ENCODE peak calls at places on chromosome 15, in seven cellular contexts. N is hepatocyte; B is psoas muscle; E is neuronal stem cell; K is CD4-positive, alpha-beta memory T cell; V is spleen; U is ovary. W is an unnamed sample.

GRCh38 chr15:63982381-63982854 is 63.9 kb downstream of the DAPK2 start:
- DNase-seq in N (no peak), E (no peak), K (no peak), U (no peak), V (peak; percentile 25), B (no peak), W (no peak)

GRCh38 chr15:71302861-71303410 is 187.7 kb downstream of the THSD4 start:
- DNase-seq in E (no peak), B (no peak), V (no peak), U (no peak), K (no peak), N (no peak), W (no peak)

GRCh38 chr15:84703808-84704207 is 12.1 kb downstream of the SEC11A start:
- DNase-seq in K (no peak), N (no peak), E (no peak), V (no peak), U (no peak), B (no peak), W (no peak)

GRCh38 chr15:69735126-69735525 is 282.5 kb downstream of the RPLP1 start:
- DNase-seq in K (no peak), E (peak; percentile 29), U (no peak), N (peak; percentile 48), B (no peak), V (no peak), W (no peak)

GRCh38 chr15:57410373-57410772 is 34.1 kb downstream of the CGNL1 start:
- DNase-seq in U (no peak), V (no peak), N (no peak), K (no peak), B (no peak), E (no peak), W (no peak)

GRCh38 chr15:68187559-68187958 is 17.6 kb downstream of the CALML4 start:
- DNase-seq in B (no peak), U (peak; percentile 69), N (peak; percentile 51), V (no peak), K (no peak), E (no peak), W (no peak)

GRCh38 chr15:31558840-31559239 is 232.2 kb downstream of the KLF13 start:
- DNase-seq in E (no peak), K (no peak), U (no peak), B (no peak), N (no peak), V (no peak), W (no peak)

GRCh38 chr15:48582472-48583235 is 62.9 kb downstream of the FBN1 start:
- DNase-seq in K (no peak), B (no peak), V (no peak), U (no peak), E (no peak), N (no peak), W (no peak)

GRCh38 chr15:27342991-27343390 is 372.0 kb downstream of the GABRG3 start:
- DNase-seq in N (no peak), E (no peak), U (no peak), K (no peak), V (no peak), B (no peak), W (peak; percentile 56)

GRCh38 chr15:38941399-38941953 is 376.9 kb upstream of the RASGRP1 start:
- DNase-seq in N (peak; percentile 16), V (no peak), E (no peak), U (no peak), K (no peak), B (no peak), W (peak; percentile 51)

GRCh38 chr15:99506399-99506798 is 59.4 kb upstream of the MEF2A start:
- DNase-seq in B (no peak), N (no peak), U (no peak), K (no peak), V (no peak), E (no peak), W (no peak)

GRCh38 chr15:75706682-75706954 is 6.0 kb downstream of the CSPG4 start:
- DNase-seq in E (no peak), B (no peak), U (no peak), V (no peak), N (no peak), K (no peak), W (no peak)

GRCh38 chr15:25624504-25625172 is 185.8 kb upstream of the UBE3A start:
- DNase-seq in N (no peak), V (no peak), B (peak; percentile 21), U (no peak), K (no peak), E (no peak), W (peak; percentile 16)

GRCh38 chr15:49279481-49280186 is 109.6 kb downstream of the GALK2 start:
- DNase-seq in B (no peak), N (no peak), U (no peak), E (no peak), K (no peak), V (no peak), W (no peak)

DNA sequence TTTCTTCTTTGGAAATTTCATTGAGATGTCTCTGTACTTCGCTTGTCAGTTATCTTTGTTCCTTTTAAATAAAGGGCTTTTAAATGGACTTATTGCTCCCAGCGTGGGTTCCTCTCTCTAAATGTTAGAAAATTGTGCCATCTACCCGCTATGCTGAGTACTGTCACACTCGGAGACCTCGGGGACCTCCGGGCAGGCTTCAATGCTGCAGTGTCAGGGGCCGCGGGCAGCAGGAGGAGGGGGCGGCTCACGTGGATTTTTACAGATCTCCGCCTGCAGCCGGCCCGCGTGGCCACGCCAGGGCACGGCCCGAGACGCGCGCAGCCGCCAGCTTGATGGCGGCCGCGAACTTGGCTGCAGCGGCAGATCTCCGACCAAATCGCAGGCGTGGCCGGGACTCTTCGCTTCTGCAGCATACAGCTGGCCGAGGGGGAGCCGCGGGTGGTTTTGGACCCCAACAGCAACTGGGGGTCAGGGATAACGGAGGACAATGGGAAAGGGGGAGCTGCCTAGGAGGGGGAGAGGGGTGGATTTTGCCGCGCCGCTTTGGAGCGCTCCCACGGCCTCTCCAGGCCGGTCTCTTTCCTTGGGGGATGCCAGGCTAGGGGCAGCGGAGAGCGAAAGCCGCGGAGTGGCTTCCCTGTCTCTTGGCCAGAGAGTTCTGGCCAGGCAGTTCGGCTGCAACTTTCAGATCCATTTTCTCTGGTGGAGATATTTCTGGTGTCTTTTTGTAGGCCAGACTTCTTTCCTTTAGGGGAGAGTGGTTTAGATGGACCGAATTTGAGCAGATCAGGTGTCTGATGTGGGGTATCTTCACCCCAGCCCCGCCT is 15.3 kb downstream of the NR2F2 start:
- DNase-seq in N (peak; percentile 78), K (no peak), E (no peak), U (peak; percentile 89), V (peak; percentile 86), B (peak; percentile 78), W (peak; percentile 61)
- H3K27me3 ChIP-seq in N (peaks cover 40% of the 10 kb centered on the region), K (peaks cover 39% of the 10 kb centered on the region), E (no peaks in the 10 kb centered on the region), U (no peaks in the 10 kb centered on the region), V (peaks cover 55% of the 10 kb centered on the region), B (no peaks in the 10 kb centered on the region), W (peaks cover 72% of the 10 kb centered on the region)

DNA sequence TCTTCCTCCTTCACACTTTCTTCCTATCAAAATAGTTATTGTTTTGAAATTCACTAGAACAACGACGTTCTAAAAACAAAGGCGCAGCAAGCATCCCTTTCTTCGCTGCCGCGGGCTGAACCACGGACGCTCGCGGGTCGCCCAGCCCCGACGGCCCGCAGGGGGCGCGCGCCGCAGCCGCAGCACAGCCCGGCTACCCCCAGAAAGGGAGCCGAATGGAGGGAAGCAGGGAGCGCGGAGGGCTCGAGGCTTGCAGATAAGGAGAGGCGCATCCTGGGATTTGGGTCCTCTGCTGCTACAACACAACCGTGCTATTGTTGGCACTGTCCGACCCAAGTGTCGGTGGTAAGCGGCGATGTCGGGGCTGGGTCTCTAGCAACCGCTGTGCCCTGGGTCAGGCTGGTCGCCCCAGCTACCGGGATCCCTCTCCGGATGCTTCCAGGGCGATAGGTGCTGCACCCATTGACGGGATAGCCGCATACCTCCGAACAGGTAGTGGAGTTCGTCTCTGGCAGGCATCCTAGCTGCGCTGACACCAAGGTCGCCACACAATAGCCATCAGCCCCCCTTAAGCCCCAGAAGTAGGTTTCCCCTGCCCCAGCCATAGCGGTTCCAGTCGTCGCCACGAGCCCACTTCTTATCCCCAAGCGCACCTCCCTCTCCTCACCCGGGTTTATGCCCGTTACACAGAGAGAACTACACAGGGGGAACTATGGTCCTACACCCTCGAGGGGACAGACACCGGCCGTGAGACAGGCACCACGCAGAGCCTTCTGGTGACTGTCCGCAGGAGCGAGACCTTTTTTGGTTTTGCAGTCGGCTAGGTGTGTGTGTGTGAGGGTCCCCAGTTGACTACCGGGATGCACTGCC is 6.0 kb downstream of the ONECUT1 start:
- DNase-seq in V (peak; percentile 74), E (peak; percentile 65), U (no peak), K (no peak), N (peak; percentile 55), B (no peak), W (peak; percentile 66)
- H3K27me3 ChIP-seq in V (peaks cover 72% of the 10 kb centered on the region), E (peaks cover 45% of the 10 kb centered on the region), U (no peaks in the 10 kb centered on the region), K (peaks cover 68% of the 10 kb centered on the region), N (peaks cover 81% of the 10 kb centered on the region), B (peaks cover 5% of the 10 kb centered on the region), W (peaks cover 33% of the 10 kb centered on the region)

GRCh38 chr15:60345616-60346015 is 52.2 kb downstream of the ANXA2 start:
- DNase-seq in N (no peak), V (no peak), B (no peak), K (no peak), E (no peak), U (no peak), W (no peak)
- H3K27me3 ChIP-seq in N (no peaks in the 10 kb centered on the region), V (no peaks in the 10 kb centered on the region), B (no peaks in the 10 kb centered on the region), K (no peaks in the 10 kb centered on the region), E (no peaks in the 10 kb centered on the region), U (no peaks in the 10 kb centered on the region), W (no peaks in the 10 kb centered on the region)

GRCh38 chr15:73748731-73749130 is 4.4 kb downstream of the INSYN1 start:
- DNase-seq in U (no peak), N (no peak), E (no peak), B (no peak), K (no peak), V (no peak), W (no peak)

GRCh38 chr15:73747847-73748605 is 5.1 kb downstream of the INSYN1 start:
- DNase-seq in E (no peak), B (no peak), N (no peak), V (no peak), K (no peak), U (no peak), W (peak; percentile 87)

GRCh38 chr15:73750951-73751350 is 2.2 kb downstream of the INSYN1 start:
- DNase-seq in B (no peak), U (no peak), K (no peak), N (no peak), E (no peak), V (no peak), W (no peak)

GRCh38 chr15:73750441-73750840 is 2.7 kb downstream of the INSYN1 start:
- DNase-seq in N (no peak), V (no peak), E (no peak), K (no peak), U (no peak), B (no peak), W (peak; percentile 80)

GRCh38 chr15:73749533-73749932 is 3.6 kb downstream of the INSYN1 start:
- DNase-seq in E (no peak), N (no peak), B (no peak), U (no peak), V (no peak), K (no peak), W (no peak)
- H3K27me3 ChIP-seq in E (no peaks in the 10 kb centered on the region), N (peaks cover 37% of the 10 kb centered on the region), B (no peaks in the 10 kb centered on the region), U (no peaks in the 10 kb centered on the region), V (peaks cover 26% of the 10 kb centered on the region), K (peaks cover 5% of the 10 kb centered on the region), W (no peaks in the 10 kb centered on the region)

W was measured in WERI-Rb-1.